ENCODE peak calls at places on chromosomes 13 and 19, in nine cellular contexts. A is pancreas, O is OCI-LY7, M is heart left ventricle, B is aorta, K is tibial artery, Y is Peyer's patch, H is uterus, N is SK-N-SH. D is an unnamed sample.

GRCh38 chr19:22832031-22832762 is at the start of gene ZNF723:
- DNase-seq in Y (no peak), A (no peak), N (no peak), H (no peak), B (no peak), K (no peak), M (no peak), O (no peak), D (no peak)

GRCh38 chr13:48631441-48631840 is 22.3 kb upstream of the CYSLTR2 start:
- DNase-seq in A (no peak), N (no peak), K (no peak), Y (no peak), M (no peak), B (no peak), H (no peak), O (no peak), D (no peak)

GRCh38 chr13:41985788-41986508 is 25.0 kb upstream of the VWA8 start:
- DNase-seq in N (peak; percentile 31), O (no peak), H (no peak), B (no peak), A (no peak), K (no peak), M (no peak), Y (no peak), D (no peak)

GRCh38 chr13:64234255-64234654 is 2818.6 kb upstream of the PCDH20 start:
- DNase-seq in Y (no peak), K (no peak), M (no peak), B (no peak), N (no peak), A (no peak), H (no peak), O (no peak), D (no peak)

GRCh38 chr19:45276284-45276687 is 25.2 kb downstream of the MARK4 start:
- DNase-seq in K (no peak), H (no peak), M (no peak), B (no peak), A (no peak), N (peak; percentile 68), O (peak; percentile 19), Y (no peak), D (no peak)

GRCh38 chr13:27962128-27962841 is 6.8 kb downstream of the CDX2 start:
- DNase-seq in M (no peak), O (no peak), A (no peak), K (no peak), Y (peak; percentile 66), B (no peak), H (no peak), N (peak; percentile 15), D (no peak)

GRCh38 chr19:48539503-48540096 is 12.4 kb upstream of the SULT2B1 start:
- DNase-seq in A (no peak), B (no peak), N (peak; percentile 63), M (no peak), K (no peak), H (no peak), Y (peak; percentile 75), O (no peak), D (no peak)

GRCh38 chr13:45257638-45258338 is 56.9 kb upstream of the KCTD4 start:
- DNase-seq in M (no peak), B (no peak), N (no peak), K (no peak), O (no peak), A (no peak), H (no peak), Y (no peak), D (no peak)

GRCh38 chr19:31145021-31145420 is 204.2 kb downstream of the TSHZ3 start:
- DNase-seq in M (no peak), B (no peak), Y (no peak), A (no peak), H (no peak), N (no peak), K (no peak), O (no peak), D (no peak)

GRCh38 chr19:33156354-33156753 is 24.4 kb downstream of the WDR88 start:
- DNase-seq in H (no peak), B (no peak), M (no peak), A (no peak), Y (no peak), O (no peak), K (no peak), N (no peak), D (no peak)

GRCh38 chr13:98416408-98416807 is 160.5 kb downstream of the STK24 start:
- DNase-seq in B (no peak), A (peak; percentile 93), K (no peak), H (no peak), M (no peak), Y (peak; percentile 61), O (no peak), N (no peak), D (no peak)

GRCh38 chr13:64556391-64556790 is 2673.7 kb downstream of the PCDH9 start:
- DNase-seq in A (no peak), B (no peak), N (no peak), H (no peak), O (no peak), M (no peak), K (no peak), Y (no peak), D (no peak)

GRCh38 chr13:28564030-28564429 is 69.1 kb upstream of the FLT1 start:
- DNase-seq in B (no peak), Y (no peak), K (no peak), A (no peak), M (no peak), N (no peak), O (no peak), H (no peak), D (no peak)

GRCh38 chr13:44578064-44578394 is 1.9 kb upstream of the TSC22D1 start:
- DNase-seq in A (no peak), M (no peak), K (peak; percentile 37), B (no peak), H (no peak), O (no peak), Y (no peak), N (peak; percentile 79), D (no peak)

DNA sequence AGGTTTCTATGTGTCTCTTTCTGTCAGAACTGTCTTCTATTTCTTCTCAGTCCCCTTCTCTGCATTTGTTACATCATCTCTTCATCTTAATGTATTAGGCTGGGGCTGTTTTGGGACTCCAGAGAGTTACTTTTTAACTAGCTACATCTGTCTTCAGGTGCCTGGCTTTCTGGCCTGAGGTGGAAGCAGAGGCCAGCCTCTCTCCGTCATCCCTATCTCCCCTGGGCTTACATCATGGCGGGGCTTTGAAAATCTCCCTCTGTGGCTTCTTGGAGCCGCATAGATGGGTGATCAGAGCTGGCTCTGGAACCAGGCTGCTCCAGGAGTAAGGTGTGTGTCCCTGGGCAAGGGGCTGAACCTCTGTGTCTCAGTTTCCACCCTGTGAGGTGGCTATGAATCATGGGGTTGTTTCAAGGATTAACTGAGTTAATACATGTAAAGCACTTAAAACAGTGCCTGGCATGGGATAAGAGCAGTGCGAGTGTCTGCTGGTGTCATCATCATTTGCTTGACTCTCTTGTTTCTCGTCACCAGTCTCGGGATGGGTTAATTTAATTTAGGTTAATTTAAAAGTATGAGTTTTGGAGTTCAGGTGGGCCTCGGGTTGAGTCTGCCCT is 2.0 kb downstream of the EPN1 start:
- DNase-seq in O (no peak), N (no peak), B (peak; percentile 28), H (no peak), M (no peak), A (no peak), K (no peak), Y (no peak), D (no peak)
- H3K27ac ChIP-seq in O (peak overlapping the region; percentile 97), N (no peak overlapping the region), B (no peak overlapping the region), H (no peak overlapping the region), M (peak overlapping the region; percentile 84), A (peak overlapping the region; percentile 2), K (no peak overlapping the region), Y (peak overlapping the region; percentile 95), D (peak overlapping the region; percentile 84)

GRCh38 chr19:18501351-18501750 is 20.5 kb downstream of the ELL start:
- DNase-seq in O (no peak), H (no peak), A (no peak), Y (no peak), N (no peak), M (no peak), K (no peak), B (no peak), D (no peak)

GRCh38 chr19:18500820-18501219 is 21.1 kb downstream of the ELL start:
- DNase-seq in K (peak; percentile 69), O (no peak), M (peak; percentile 57), B (peak; percentile 90), A (no peak), H (peak; percentile 58), N (no peak), Y (peak; percentile 46), D (no peak)

GRCh38 chr19:18502633-18503294 is 19.1 kb downstream of the ELL start:
- DNase-seq in Y (peak; percentile 50), N (peak; percentile 70), B (peak; percentile 81), H (no peak), A (no peak), K (peak; percentile 63), M (peak; percentile 53), O (no peak), D (no peak)

GRCh38 chr19:18502236-18502632 is 19.6 kb downstream of the ELL start:
- DNase-seq in H (no peak), A (no peak), O (no peak), M (no peak), B (no peak), N (no peak), K (no peak), Y (no peak), D (no peak)

DNA sequence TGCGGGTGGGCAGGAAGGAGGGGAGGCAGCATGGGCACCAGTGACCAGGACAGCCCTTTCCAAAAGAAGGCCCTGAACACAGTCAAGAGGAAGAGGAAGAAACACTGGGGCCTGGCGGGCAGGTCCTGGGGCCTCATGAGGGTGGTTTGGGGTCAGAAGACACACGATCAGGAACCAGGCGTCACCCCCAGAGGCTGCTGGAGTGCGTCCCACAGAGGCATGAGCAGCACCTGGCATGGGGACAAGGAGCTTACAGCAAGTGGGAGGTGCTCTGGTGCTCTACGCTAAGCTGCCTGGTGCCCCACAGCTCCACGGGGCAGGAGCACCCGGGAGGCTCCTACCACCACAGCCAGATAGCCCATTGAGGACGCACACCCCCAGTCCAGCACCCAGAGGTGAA is 20.0 kb downstream of the ELL start:
- DNase-seq in K (peak; percentile 70), Y (peak; percentile 49), O (no peak), A (no peak), H (no peak), B (peak; percentile 84), M (peak; percentile 56), N (no peak), D (no peak)
- H3K4me1 ChIP-seq in K (peaks cover 92% of the 10 kb centered on the region), Y (peaks cover 27% of the 10 kb centered on the region), O (peaks cover 10% of the 10 kb centered on the region), A (peaks cover 42% of the 10 kb centered on the region), H (no peaks in the 10 kb centered on the region), B (peaks cover 9% of the 10 kb centered on the region), M (peaks cover 99% of the 10 kb centered on the region), N (peaks cover under 1% of the 10 kb centered on the region), D (peaks cover 40% of the 10 kb centered on the region)

GRCh38 chr19:6801397-6802086 is 29.0 kb downstream of the VAV1 start:
- DNase-seq in B (peak; percentile 91), K (peak; percentile 66), M (peak; percentile 78), N (peak; percentile 32), A (peak; percentile 61), H (peak; percentile 29), Y (peak; percentile 57), O (peak; percentile 97), D (peak; percentile 76)
- H3K4me3 ChIP-seq in B (no peak overlapping the region), K (peak overlapping the region; percentile 25), M (no peak overlapping the region), N (peak overlapping the region; percentile 19), A (no peak overlapping the region), H (no peak overlapping the region), Y (peak overlapping the region; percentile 37), O (peak overlapping the region; percentile 66), D (peak overlapping the region; percentile 67)

DNA sequence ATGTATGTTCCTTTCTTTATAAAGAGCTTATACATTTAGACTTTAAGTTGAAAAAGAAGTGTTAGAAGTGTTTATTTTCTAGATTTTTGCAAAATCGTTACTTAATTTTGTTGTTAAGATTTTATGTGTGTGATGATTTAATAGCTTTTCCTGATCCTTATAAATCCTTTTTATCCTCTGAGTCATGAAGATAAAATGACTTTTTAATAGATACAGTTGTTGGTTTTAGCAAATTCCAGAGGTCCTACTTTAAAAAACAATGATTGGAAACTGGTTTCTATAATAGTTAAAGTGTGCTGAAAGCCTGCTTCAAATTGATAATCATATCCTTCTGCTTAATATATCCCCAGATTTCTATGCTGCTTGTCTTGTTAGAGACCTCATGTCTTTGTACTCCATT is 39.0 kb downstream of the RNASEH2B start:
- DNase-seq in K (no peak), O (no peak), M (no peak), N (no peak), Y (no peak), H (no peak), A (no peak), B (no peak), D (no peak)
- H3K27ac ChIP-seq in K (no peak overlapping the region), O (no peak overlapping the region), M (no peak overlapping the region), N (no peak overlapping the region), Y (no peak overlapping the region), H (no peak overlapping the region), A (no peak overlapping the region), B (no peak overlapping the region), D (no peak overlapping the region)